ENCODE peak calls at places on chromosome 19, in seven cellular contexts. O is testis, Q is heart right ventricle, F is SJSA1, K is pancreas, T is neural progenitor cell, R is GM12878. M is an unnamed sample. For H3K4me1 and H3K9me3, the result is how much of the 10 kb centered on the place peaks cover.

GRCh38 chr19:17753976-17754375 is 2.7 kb downstream of the FCHO1 start:
- DNase-seq in O (no peak), Q (no peak), F (no peak), K (no peak), T (peak), R (no peak), M (no peak)

GRCh38 chr19:46357846-46358583 is 11.1 kb downstream of the PPP5C start:
- DNase-seq in O (no peak), Q (no peak), F (no peak), K (no peak), T (no peak), R (no peak), M (no peak)

GRCh38 chr19:3576696-3577443 is 4.1 kb downstream of the HMG20B start:
- DNase-seq in O (no peak), Q (peak), F (no peak), K (no peak), T (peak), R (no peak), M (no peak)

GRCh38 chr19:17125052-17125727 is 49.6 kb downstream of the MYO9B start:
- DNase-seq in O (no peak), Q (no peak), F (peak), K (no peak), T (no peak), R (peak), M (peak)

GRCh38 chr19:46474211-46474610 is 2.8 kb upstream of the PNMA8A start:
- DNase-seq in O (no peak), Q (no peak), F (no peak), K (no peak), T (no peak), R (no peak), M (no peak)

GRCh38 chr19:4375620-4376228 is 24.6 kb downstream of the SH3GL1 start:
- DNase-seq in O (no peak), Q (no peak), F (peak), K (peak), T (peak), R (peak), M (no peak)

GRCh38 chr19:10289167-10289835 is 451 bp upstream of the ICAM5 start:
- DNase-seq in O (no peak), Q (no peak), F (no peak), K (no peak), T (peak), R (no peak), M (peak)

GRCh38 chr19:7925171-7925837 is 631 bp downstream of the CTXN1 start:
- DNase-seq in O (peak), Q (peak), F (peak), K (peak), T (peak), R (no peak), M (peak)

GRCh38 chr19:10513223-10513622 is 4.0 kb downstream of the S1PR5 start:
- DNase-seq in O (no peak), Q (no peak), F (no peak), K (no peak), T (no peak), R (no peak), M (no peak)

GRCh38 chr19:33473644-33474305 is 47.8 kb downstream of the PEPD start:
- DNase-seq in O (no peak), Q (no peak), F (peak), K (no peak), T (no peak), R (no peak), M (no peak)

GRCh38 chr19:4372630-4373367 is 27.5 kb downstream of the SH3GL1 start:
- DNase-seq in O (no peak), Q (no peak), F (peak), K (no peak), T (no peak), R (no peak), M (no peak)

GRCh38 chr19:56601375-56601774 is 6.3 kb downstream of the ZNF71 start:
- DNase-seq in O (no peak), Q (no peak), F (no peak), K (no peak), T (no peak), R (no peak), M (no peak)

GRCh38 chr19:57947088-57947418 is 453 bp downstream of the ZNF256 start:
- DNase-seq in O (no peak), Q (no peak), F (no peak), K (peak), T (no peak), R (no peak), M (no peak)

GRCh38 chr19:56148096-56148495 is 7.0 kb downstream of the ZNF444 start:
- DNase-seq in O (no peak), Q (no peak), F (no peak), K (no peak), T (no peak), R (no peak), M (no peak)

GRCh38 chr19:31110331-31110730 is 238.9 kb downstream of the TSHZ3 start:
- DNase-seq in O (no peak), Q (no peak), F (peak), K (no peak), T (peak), R (no peak), M (no peak)

GRCh38 chr19:3466630-3467029 is 13.7 kb downstream of the SMIM24 start:
- DNase-seq in O (no peak), Q (no peak), F (no peak), K (peak), T (no peak), R (no peak), M (no peak)

GRCh38 chr19:3193256-3194062 is 7.7 kb downstream of the NCLN start:
- DNase-seq in O (no peak), Q (no peak), F (no peak), K (peak), T (no peak), R (no peak), M (no peak)

GRCh38 chr19:17027428-17027816 is 812 bp upstream of the CPAMD8 start:
- DNase-seq in O (no peak), Q (no peak), F (no peak), K (no peak), T (no peak), R (no peak), M (no peak)

GRCh38 chr19:7200739-7201138 is 93.5 kb downstream of the INSR start:
- DNase-seq in O (no peak), Q (no peak), F (no peak), K (no peak), T (no peak), R (no peak), M (no peak)

GRCh38 chr19:6064016-6064702 is 46.1 kb downstream of the RFX2 start:
- DNase-seq in O (peak), Q (no peak), F (peak), K (no peak), T (no peak), R (no peak), M (no peak)

GRCh38 chr19:30228113-30228725 is 144.0 kb upstream of the ZNF536 start:
- DNase-seq in O (no peak), Q (no peak), F (no peak), K (no peak), T (peak), R (no peak), M (no peak)

GRCh38 chr19:30395283-30395682 is 23.1 kb downstream of the ZNF536 start:
- DNase-seq in O (no peak), Q (no peak), F (no peak), K (no peak), T (no peak), R (no peak), M (no peak)

GRCh38 chr19:33194884-33195710 is 967 bp downstream of the LRP3 start:
- DNase-seq in O (peak), Q (no peak), F (no peak), K (peak), T (peak), R (no peak), M (no peak)

GRCh38 chr19:39540333-39540673 is 342 bp upstream of the EID2 start:
- DNase-seq in O (no peak), Q (no peak), F (no peak), K (no peak), T (no peak), R (no peak), M (no peak)

GRCh38 chr19:57302020-57302465 is 18.2 kb upstream of the ZNF543 start:
- DNase-seq in O (no peak), Q (no peak), F (peak), K (no peak), T (no peak), R (no peak), M (no peak)

GRCh38 chr19:55352746-55353145 is 1.8 kb downstream of the COX6B2 start:
- DNase-seq in O (no peak), Q (no peak), F (no peak), K (no peak), T (no peak), R (no peak), M (no peak)

GRCh38 chr19:39223703-39224279 is 19.7 kb upstream of the SYCN start:
- DNase-seq in O (no peak), Q (no peak), F (no peak), K (no peak), T (peak), R (no peak), M (no peak)

GRCh38 chr19:27966390-27966816 is 1246.5 kb downstream of the UQCRFS1 start:
- DNase-seq in O (no peak), Q (no peak), F (no peak), K (no peak), T (peak), R (no peak), M (no peak)

GRCh38 chr19:38949580-38950367 is 19.0 kb downstream of the MRPS12 start:
- DNase-seq in O (peak), Q (peak), F (peak), K (peak), T (peak), R (no peak), M (peak)

GRCh38 chr19:31261019-31261595 is 88.1 kb downstream of the TSHZ3 start:
- DNase-seq in O (no peak), Q (no peak), F (no peak), K (no peak), T (no peak), R (no peak), M (no peak)

GRCh38 chr19:42246143-42246868 is 3.9 kb upstream of the GSK3A start:
- DNase-seq in O (peak), Q (peak), F (peak), K (peak), T (peak), R (no peak), M (no peak)

GRCh38 chr19:3316659-3317207 is 49.6 kb upstream of the NFIC start:
- DNase-seq in O (no peak), Q (no peak), F (no peak), K (no peak), T (no peak), R (no peak), M (no peak)

GRCh38 chr19:9427941-9428340 is 7.4 kb downstream of the ZNF266 start:
- DNase-seq in O (no peak), Q (no peak), F (no peak), K (no peak), T (no peak), R (no peak), M (no peak)

GRCh38 chr19:51439021-51439465 is 19.2 kb downstream of the SIGLEC8 start:
- DNase-seq in O (no peak), Q (no peak), F (no peak), K (no peak), T (peak), R (no peak), M (peak)

GRCh38 chr19:28943651-28944050 is 269.3 kb downstream of the UQCRFS1 start:
- DNase-seq in O (no peak), Q (no peak), F (no peak), K (no peak), T (peak), R (no peak), M (no peak)

GRCh38 chr19:47848871-47849473 is 10.1 kb upstream of the TPRX2 start:
- DNase-seq in O (peak), Q (peak), F (no peak), K (no peak), T (peak), R (no peak), M (peak)

GRCh38 chr19:54523403-54523802 is 20.8 kb downstream of the LAIR2 start:
- DNase-seq in O (no peak), Q (no peak), F (no peak), K (no peak), T (no peak), R (peak), M (no peak)

GRCh38 chr19:55552620-55553019 is 7.3 kb upstream of the SBK3 start:
- DNase-seq in O (no peak), Q (no peak), F (peak), K (no peak), T (no peak), R (no peak), M (no peak)

GRCh38 chr19:38376576-38376975 is 2.2 kb downstream of the PSMD8 start:
- DNase-seq in O (no peak), Q (no peak), F (no peak), K (no peak), T (no peak), R (no peak), M (no peak)

GRCh38 chr19:3844596-3844995 is 24.2 kb downstream of the ZFR2 start:
- DNase-seq in O (no peak), Q (no peak), F (no peak), K (no peak), T (no peak), R (no peak), M (no peak)

GRCh38 chr19:19423322-19423721 is 17.8 kb downstream of the GATAD2A start:
- DNase-seq in O (no peak), Q (no peak), F (no peak), K (no peak), T (no peak), R (no peak), M (no peak)
- H3K4me1 ChIP-seq in O (under half), Q (half or more), F (under half), K (under half), T (under half), R (under half), M (half or more)

GRCh38 chr19:41161903-41162302 is 31.1 kb upstream of the CYP2S1 start:
- DNase-seq in O (peak), Q (no peak), F (no peak), K (no peak), T (no peak), R (no peak), M (no peak)
- H3K4me3 ChIP-seq in O (no peak), Q (no peak), F (no peak), K (no peak), T (no peak), R (no peak), M (no peak)

GRCh38 chr19:36999313-36999712 is 78.9 kb upstream of the ZNF420 start:
- DNase-seq in O (no peak), Q (no peak), F (no peak), K (no peak), T (no peak), R (no peak), M (no peak)
- H3K9me3 ChIP-seq in O (under half), Q (half or more), F (under half), K (under half), T (under half), R (under half), M (under half)

GRCh38 chr19:35995655-35995993 is 636 bp downstream of the SDHAF1 start:
- DNase-seq in O (peak), Q (peak), F (peak), K (peak), T (peak), R (no peak), M (no peak)

GRCh38 chr19:35994868-35995654 is at the start of gene SDHAF1:
- DNase-seq in O (peak), Q (peak), F (peak), K (peak), T (peak), R (peak), M (peak)

GRCh38 chr19:35992902-35993765 is 1.9 kb upstream of the SDHAF1 start:
- DNase-seq in O (no peak), Q (no peak), F (no peak), K (no peak), T (no peak), R (no peak), M (no peak)

GRCh38 chr19:36001605-36002004 is 6.6 kb downstream of the SDHAF1 start:
- DNase-seq in O (no peak), Q (no peak), F (no peak), K (no peak), T (no peak), R (no peak), M (no peak)

GRCh38 chr19:35996777-35997176 is 1.8 kb downstream of the SDHAF1 start:
- DNase-seq in O (no peak), Q (no peak), F (no peak), K (no peak), T (no peak), R (no peak), M (no peak)
- H3K4me1 ChIP-seq in O (under half), Q (under half), F (under half), K (under half), T (under half), R (under half), M (under half)

DNA sequence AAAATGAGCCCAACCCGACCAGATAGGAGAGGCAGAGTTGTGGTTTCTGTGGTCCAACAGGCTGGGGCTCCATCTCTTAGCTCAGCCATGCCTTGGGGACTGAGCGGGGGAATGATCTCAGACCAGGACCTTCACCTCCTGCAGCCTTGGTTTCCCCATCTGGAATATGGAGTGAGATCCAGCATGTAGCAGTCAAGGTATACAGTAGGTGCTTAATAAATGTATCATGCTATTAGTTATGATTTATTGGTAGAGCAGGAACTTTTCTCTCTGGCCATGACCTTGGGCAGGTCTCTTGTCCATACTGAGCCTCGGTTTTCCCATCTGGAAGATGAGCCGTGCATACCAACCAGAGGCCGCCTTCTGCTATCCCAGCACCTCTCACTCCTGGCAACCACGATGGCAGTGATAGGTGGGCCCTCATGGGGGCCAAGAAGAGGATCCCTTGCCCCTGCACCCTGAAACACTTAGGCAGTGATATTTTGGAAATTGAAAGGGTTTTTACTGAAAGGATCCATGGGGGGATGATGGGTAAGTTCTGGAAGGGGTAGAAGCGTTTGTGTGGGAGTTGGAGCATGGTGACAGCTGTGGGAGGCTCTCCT is 9.1 kb downstream of the TM6SF2 start:
- DNase-seq in O (no peak), Q (no peak), F (no peak), K (no peak), T (no peak), R (no peak), M (no peak)
- H3K4me3 ChIP-seq in O (no peak), Q (no peak), F (no peak), K (no peak), T (no peak), R (no peak), M (no peak)

GRCh38 chr19:15248106-15248505 is 15.9 kb upstream of the EPHX3 start:
- DNase-seq in O (no peak), Q (no peak), F (peak), K (no peak), T (no peak), R (no peak), M (no peak)

GRCh38 chr19:15249912-15250634 is 17.8 kb upstream of the EPHX3 start:
- DNase-seq in O (peak), Q (peak), F (peak), K (no peak), T (peak), R (no peak), M (no peak)

GRCh38 chr19:15247107-15248014 is 15.1 kb upstream of the EPHX3 start:
- DNase-seq in O (no peak), Q (no peak), F (no peak), K (no peak), T (no peak), R (no peak), M (no peak)

GRCh38 chr19:15249560-15249874 is 17.3 kb upstream of the EPHX3 start:
- DNase-seq in O (no peak), Q (no peak), F (no peak), K (no peak), T (no peak), R (no peak), M (no peak)

DNA sequence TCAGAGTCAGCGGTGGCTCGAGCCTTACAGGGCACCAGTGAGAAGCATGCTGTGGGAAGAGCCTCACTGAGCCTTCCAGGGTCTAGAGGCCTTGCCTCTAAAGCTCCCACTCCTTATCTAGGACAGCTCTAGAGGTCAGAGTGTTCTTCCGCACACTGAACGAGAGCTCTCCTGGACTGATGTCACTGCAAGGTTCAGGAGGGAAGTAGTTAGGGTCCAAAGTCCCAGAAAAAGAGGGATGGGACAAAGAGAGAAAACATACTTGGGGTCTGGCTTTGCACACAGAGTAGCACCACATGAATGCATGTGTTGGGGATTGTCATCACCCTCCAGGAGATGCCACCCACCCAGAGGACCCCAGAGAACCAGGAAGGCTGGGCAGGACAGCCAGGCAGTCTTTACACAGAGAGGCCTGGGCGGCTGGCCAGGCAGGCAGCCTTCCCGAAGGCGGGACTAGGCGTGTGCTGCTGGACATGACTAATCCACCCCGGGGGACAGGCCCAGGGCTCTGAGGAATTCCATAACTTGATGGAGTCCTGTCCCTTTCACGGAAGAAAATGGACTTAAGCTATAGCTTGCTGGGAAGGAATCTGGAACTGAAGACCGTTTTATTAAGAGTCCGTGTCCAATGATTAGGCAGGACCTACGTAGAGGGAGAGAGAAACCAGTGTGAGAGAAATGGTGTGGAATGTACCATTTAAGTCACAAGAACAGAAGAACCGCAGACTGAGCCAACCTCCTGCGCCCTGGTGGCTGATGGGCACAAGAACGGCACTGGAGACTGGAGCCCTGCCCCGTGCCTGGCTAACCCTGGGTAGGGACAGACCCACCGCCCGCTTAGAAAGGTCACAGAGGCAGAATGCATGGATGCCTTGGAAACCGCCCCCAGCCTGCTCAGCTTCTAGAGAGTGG is 16.7 kb upstream of the EPHX3 start:
- DNase-seq in O (peak), Q (peak), F (peak), K (peak), T (no peak), R (no peak), M (no peak)
- H3K9me3 ChIP-seq in O (under half), Q (under half), F (under half), K (under half), T (under half), R (under half), M (under half)

DNA sequence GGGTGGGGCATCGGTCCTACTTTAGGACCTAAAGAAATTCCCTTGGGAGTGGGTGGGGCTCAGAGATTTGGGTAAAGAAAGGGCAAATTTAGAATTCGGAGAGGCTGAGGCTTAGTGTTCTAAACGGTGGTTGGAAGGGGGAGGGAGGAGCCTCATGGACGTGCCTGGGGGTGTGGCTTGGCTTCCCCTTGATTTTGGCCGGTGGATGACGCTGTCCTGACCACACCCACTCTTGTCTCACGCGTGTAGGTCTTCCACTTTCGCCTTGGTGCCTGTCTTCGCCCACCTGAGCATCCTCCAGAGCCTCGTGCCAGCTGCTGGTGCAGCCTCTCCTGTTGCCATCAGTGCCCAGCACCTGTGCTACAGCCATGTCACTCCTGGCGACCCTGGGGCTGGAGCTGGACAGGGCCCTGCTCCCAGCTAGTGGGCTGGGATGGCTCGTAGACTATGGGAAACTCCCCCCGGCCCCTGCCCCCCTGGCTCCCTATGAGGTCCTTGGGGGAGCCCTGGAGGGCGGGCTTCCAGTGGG is 1.2 kb upstream of the NUP62 start:
- DNase-seq in O (no peak), Q (peak), F (no peak), K (peak), T (no peak), R (no peak), M (no peak)
- H3K4me1 ChIP-seq in O (under half), Q (under half), F (under half), K (under half), T (under half), R (under half), M (half or more)

GRCh38 chr19:13013649-13014048 is 18.4 kb downstream of the NFIX start:
- DNase-seq in O (no peak), Q (no peak), F (no peak), K (no peak), T (no peak), R (no peak), M (no peak)
- H3K4me3 ChIP-seq in O (peak), Q (peak), F (peak), K (no peak), T (no peak), R (no peak), M (no peak)

M was measured in CD4-positive, alpha-beta memory T cell.